ENCODE peak calls at places on chromosomes 7 and 10, in nine cellular contexts. One of them, this sample, is unnamed.

GRCh38 chr10:48821692-48822091 is 117.9 kb downstream of the LRRC18 start:
- DNase-seq in T-helper 9 cell: no peak
- DNase-seq in CD4-positive, alpha-beta T cell: no peak
- DNase-seq in AG04449: no peak
- DNase-seq in CD4-positive, CD25-positive, alpha-beta regulatory T cell: no peak
- DNase-seq in GM12892: no peak
- DNase-seq in putamen: no peak
- DNase-seq in nephron progenitor cell: no peak
- DNase-seq in CD8-positive, alpha-beta T cell: no peak
- DNase-seq in this sample: no peak

GRCh38 chr10:126080303-126080825 is 184.0 kb downstream of the FANK1 start:
- DNase-seq in GM12892: no peak
- DNase-seq in nephron progenitor cell: no peak
- DNase-seq in AG04449: no peak
- DNase-seq in T-helper 9 cell: no peak
- DNase-seq in CD4-positive, alpha-beta T cell: no peak
- DNase-seq in CD8-positive, alpha-beta T cell: no peak
- DNase-seq in CD4-positive, CD25-positive, alpha-beta regulatory T cell: no peak
- DNase-seq in putamen: no peak
- DNase-seq in this sample: no peak

GRCh38 chr7:368651-369475 is 78.9 kb downstream of the FOXL3 start:
- DNase-seq in CD4-positive, CD25-positive, alpha-beta regulatory T cell: no peak
- DNase-seq in nephron progenitor cell: no peak
- DNase-seq in CD4-positive, alpha-beta T cell: no peak
- DNase-seq in T-helper 9 cell: no peak
- DNase-seq in putamen: no peak
- DNase-seq in GM12892: no peak
- DNase-seq in CD8-positive, alpha-beta T cell: no peak
- DNase-seq in AG04449: no peak
- DNase-seq in this sample: no peak

GRCh38 chr7:156892086-156892800 is 740 bp downstream of the LMBR1 start:
- DNase-seq in AG04449: no peak
- DNase-seq in T-helper 9 cell: peak
- DNase-seq in CD4-positive, CD25-positive, alpha-beta regulatory T cell: peak
- DNase-seq in GM12892: peak
- DNase-seq in putamen: peak
- DNase-seq in nephron progenitor cell: peak
- DNase-seq in CD8-positive, alpha-beta T cell: peak
- DNase-seq in CD4-positive, alpha-beta T cell: peak
- DNase-seq in this sample: no peak

GRCh38 chr7:30226593-30227268 is 57.7 kb upstream of the ZNRF2 start:
- DNase-seq in T-helper 9 cell: no peak
- DNase-seq in CD4-positive, CD25-positive, alpha-beta regulatory T cell: no peak
- DNase-seq in CD8-positive, alpha-beta T cell: no peak
- DNase-seq in putamen: no peak
- DNase-seq in nephron progenitor cell: peak
- DNase-seq in GM12892: no peak
- DNase-seq in CD4-positive, alpha-beta T cell: no peak
- DNase-seq in AG04449: no peak
- DNase-seq in this sample: no peak

GRCh38 chr10:124539935-124540641 is 78.5 kb downstream of the LHPP start:
- DNase-seq in putamen: peak
- DNase-seq in GM12892: peak
- DNase-seq in CD4-positive, alpha-beta T cell: peak
- DNase-seq in nephron progenitor cell: peak
- DNase-seq in CD8-positive, alpha-beta T cell: peak
- DNase-seq in CD4-positive, CD25-positive, alpha-beta regulatory T cell: peak
- DNase-seq in AG04449: no peak
- DNase-seq in T-helper 9 cell: peak
- DNase-seq in this sample: no peak

GRCh38 chr7:43869898-43870240 is 552 bp upstream of the MRPS24 start:
- DNase-seq in AG04449: peak
- DNase-seq in nephron progenitor cell: no peak
- DNase-seq in T-helper 9 cell: no peak
- DNase-seq in putamen: no peak
- DNase-seq in GM12892: no peak
- DNase-seq in CD4-positive, alpha-beta T cell: no peak
- DNase-seq in CD4-positive, CD25-positive, alpha-beta regulatory T cell: no peak
- DNase-seq in CD8-positive, alpha-beta T cell: no peak
- DNase-seq in this sample: peak

GRCh38 chr7:22635349-22635748 is 91.7 kb upstream of the IL6 start:
- DNase-seq in nephron progenitor cell: no peak
- DNase-seq in T-helper 9 cell: no peak
- DNase-seq in GM12892: no peak
- DNase-seq in CD4-positive, alpha-beta T cell: no peak
- DNase-seq in putamen: no peak
- DNase-seq in AG04449: no peak
- DNase-seq in CD8-positive, alpha-beta T cell: no peak
- DNase-seq in CD4-positive, CD25-positive, alpha-beta regulatory T cell: no peak
- DNase-seq in this sample: no peak

GRCh38 chr7:87398441-87398840 is 53.0 kb downstream of the CROT start:
- DNase-seq in T-helper 9 cell: no peak
- DNase-seq in CD4-positive, CD25-positive, alpha-beta regulatory T cell: no peak
- DNase-seq in AG04449: peak
- DNase-seq in putamen: no peak
- DNase-seq in CD8-positive, alpha-beta T cell: no peak
- DNase-seq in nephron progenitor cell: no peak
- DNase-seq in CD4-positive, alpha-beta T cell: no peak
- DNase-seq in GM12892: no peak
- DNase-seq in this sample: peak

GRCh38 chr7:121003986-121004685 is 15.6 kb downstream of the CPED1 start:
- DNase-seq in GM12892: no peak
- DNase-seq in nephron progenitor cell: no peak
- DNase-seq in putamen: no peak
- DNase-seq in CD4-positive, alpha-beta T cell: no peak
- DNase-seq in CD8-positive, alpha-beta T cell: no peak
- DNase-seq in T-helper 9 cell: no peak
- DNase-seq in AG04449: no peak
- DNase-seq in CD4-positive, CD25-positive, alpha-beta regulatory T cell: no peak
- DNase-seq in this sample: no peak

GRCh38 chr7:78033428-78033827 is 234.9 kb downstream of the PHTF2 start:
- DNase-seq in CD8-positive, alpha-beta T cell: no peak
- DNase-seq in CD4-positive, CD25-positive, alpha-beta regulatory T cell: no peak
- DNase-seq in CD4-positive, alpha-beta T cell: no peak
- DNase-seq in T-helper 9 cell: no peak
- DNase-seq in AG04449: no peak
- DNase-seq in putamen: no peak
- DNase-seq in GM12892: no peak
- DNase-seq in nephron progenitor cell: no peak
- DNase-seq in this sample: no peak

GRCh38 chr7:131733604-131734003 is 177.2 kb upstream of the PODXL start:
- DNase-seq in nephron progenitor cell: no peak
- DNase-seq in AG04449: no peak
- DNase-seq in GM12892: no peak
- DNase-seq in CD8-positive, alpha-beta T cell: no peak
- DNase-seq in CD4-positive, alpha-beta T cell: no peak
- DNase-seq in putamen: no peak
- DNase-seq in T-helper 9 cell: no peak
- DNase-seq in CD4-positive, CD25-positive, alpha-beta regulatory T cell: no peak
- DNase-seq in this sample: no peak

This sample was measured in AG04450.